ENCODE peak calls at places on chromosomes 16 and 17, in five cellular contexts. F is NCI-H774; M is AML-193; T is CD8-positive, alpha-beta memory T cell; Q is GM18507. L is an unnamed sample.

GRCh38 chr17:75182319-75182568 is 515 bp downstream of the SUMO2 start:
- DNase-seq in Q (no peak), F (no peak), M (no peak), T (no peak), L (no peak)

GRCh38 chr16:75222271-75222783 is 3.5 kb downstream of the CTRB1 start:
- DNase-seq in M (no peak), Q (no peak), F (no peak), T (no peak), L (no peak)

GRCh38 chr17:47205419-47205963 is 3.7 kb upstream of the MYL4 start:
- DNase-seq in Q (no peak), F (peak), M (no peak), T (peak), L (peak)

GRCh38 chr17:30997270-30997669 is 26.4 kb downstream of the RNF135 start:
- DNase-seq in M (no peak), F (no peak), T (no peak), Q (no peak), L (no peak)

GRCh38 chr16:19822534-19822933 is 62.1 kb downstream of the GPRC5B start:
- DNase-seq in T (no peak), Q (no peak), M (no peak), F (no peak), L (peak)

GRCh38 chr17:45729284-45729907 is 54.7 kb upstream of the CRHR1 start:
- DNase-seq in Q (no peak), M (no peak), F (no peak), T (no peak), L (no peak)

GRCh38 chr17:66398617-66399016 is 96.2 kb downstream of the PRKCA start:
- DNase-seq in F (no peak), T (no peak), Q (no peak), M (no peak), L (no peak)

GRCh38 chr17:13182450-13182849 is 164.6 kb upstream of the ELAC2 start:
- DNase-seq in Q (no peak), M (no peak), T (no peak), F (peak), L (no peak)

GRCh38 chr17:78884148-78884870 is 18.7 kb downstream of the CEP295NL start:
- DNase-seq in F (no peak), T (no peak), M (no peak), Q (no peak), L (no peak)

GRCh38 chr16:50196736-50197135 is 43.6 kb downstream of the TENT4B start:
- DNase-seq in Q (no peak), M (no peak), F (no peak), T (peak), L (peak)

GRCh38 chr17:50480854-50481490 is 2.3 kb downstream of the RSAD1 start:
- DNase-seq in F (no peak), Q (no peak), M (peak), T (no peak), L (no peak)

GRCh38 chr17:50830994-50831393 is 4.4 kb upstream of the WFIKKN2 start:
- DNase-seq in Q (no peak), F (no peak), M (no peak), T (no peak), L (no peak)

GRCh38 chr17:8711291-8711690 is 33.3 kb downstream of the CCDC42 start:
- DNase-seq in M (no peak), T (no peak), Q (no peak), F (no peak), L (no peak)

GRCh38 chr17:32757963-32758362 is 119.0 kb downstream of the MYO1D start:
- DNase-seq in T (no peak), Q (no peak), M (no peak), F (no peak), L (peak)

GRCh38 chr17:47694018-47694817 is at the start of gene TBKBP1:
- DNase-seq in Q (no peak), T (peak), M (peak), F (peak), L (no peak)

GRCh38 chr16:50881331-50881830 is 139.5 kb downstream of the CYLD start:
- DNase-seq in F (no peak), M (no peak), T (no peak), Q (no peak), L (no peak)

GRCh38 chr17:16428098-16428882 is 12.9 kb downstream of the TRPV2 start:
- DNase-seq in F (no peak), M (no peak), T (no peak), Q (no peak), L (peak)

GRCh38 chr16:27217256-27217655 is 13.9 kb downstream of the KDM8 start:
- DNase-seq in M (no peak), F (no peak), T (no peak), Q (no peak), L (peak)

GRCh38 chr16:81189100-81189664 is 49.3 kb upstream of the BCO1 start:
- DNase-seq in M (no peak), Q (no peak), T (no peak), F (no peak), L (peak)

GRCh38 chr16:3065742-3066439 is 451 bp downstream of the IL32 start:
- DNase-seq in T (peak), Q (no peak), M (no peak), F (no peak), L (no peak)

GRCh38 chr17:73710095-73710592 is 65.9 kb upstream of the SDK2 start:
- DNase-seq in Q (peak), T (peak), F (peak), M (peak), L (peak)

GRCh38 chr17:17300624-17301568 is 2.3 kb upstream of the NT5M start:
- DNase-seq in M (no peak), F (no peak), T (peak), Q (no peak), L (peak)

GRCh38 chr17:44144966-44145739 is 3.4 kb downstream of the HROB start:
- DNase-seq in F (no peak), M (no peak), Q (no peak), T (no peak), L (peak)

GRCh38 chr16:88013091-88013609 is 61.9 kb downstream of the BANP start:
- DNase-seq in T (no peak), F (no peak), M (no peak), Q (no peak), L (peak)

GRCh38 chr16:55815320-55815719 is 17.6 kb downstream of the CES1 start:
- DNase-seq in M (no peak), Q (no peak), T (no peak), F (no peak), L (no peak)

GRCh38 chr17:83064732-83065659 is 14.4 kb upstream of the METRNL start:
- DNase-seq in F (no peak), Q (no peak), M (no peak), T (no peak), L (no peak)

GRCh38 chr17:43871947-43872690 is 25.1 kb downstream of the CD300LG start:
- DNase-seq in F (peak), Q (no peak), T (no peak), M (no peak), L (no peak)

GRCh38 chr16:27475561-27475960 is 73.6 kb downstream of the IL21R start:
- DNase-seq in Q (no peak), T (no peak), F (no peak), M (no peak), L (peak)

GRCh38 chr17:64130559-64131001 is 636 bp upstream of the ERN1 start:
- DNase-seq in F (no peak), M (no peak), Q (no peak), T (no peak), L (peak)

GRCh38 chr16:74673876-74674275 is 7.2 kb upstream of the RFWD3 start:
- DNase-seq in M (no peak), T (no peak), Q (no peak), F (no peak), L (no peak)

GRCh38 chr17:48728232-48729231 is at the start of gene HOXB13:
- DNase-seq in F (peak), T (peak), M (no peak), Q (no peak), L (peak)

GRCh38 chr16:85686912-85687591 is 1.7 kb downstream of the GINS2 start:
- DNase-seq in T (no peak), M (no peak), F (no peak), Q (no peak), L (no peak)

GRCh38 chr16:3080024-3080423 is 14.6 kb downstream of the IL32 start:
- DNase-seq in F (no peak), Q (no peak), T (no peak), M (no peak), L (no peak)

GRCh38 chr17:2146132-2146871 is 91.4 kb downstream of the HIC1 start:
- DNase-seq in T (no peak), M (no peak), F (no peak), Q (no peak), L (no peak)

GRCh38 chr17:32226881-32227280 is 38.8 kb upstream of the RHBDL3 start:
- DNase-seq in M (no peak), Q (no peak), T (no peak), F (no peak), L (no peak)

GRCh38 chr17:61928101-61928436 is 287 bp upstream of the INTS2 start:
- DNase-seq in Q (no peak), M (no peak), T (no peak), F (no peak), L (no peak)

GRCh38 chr16:3659200-3659599 is 4.7 kb downstream of the DNASE1 start:
- DNase-seq in M (no peak), F (no peak), Q (no peak), T (no peak), L (peak)

GRCh38 chr17:18257268-18257681 is 1.3 kb downstream of the FLII start:
- DNase-seq in M (no peak), Q (no peak), F (no peak), T (no peak), L (no peak)

GRCh38 chr17:42290577-42290976 is 2.3 kb downstream of the STAT5A start:
- DNase-seq in M (no peak), T (no peak), Q (no peak), F (no peak), L (no peak)